ENCODE peak calls at places on chromosomes 12 and 14, in seven cellular contexts. V is cerebellum; U is activated T-cell treated with anti-CD3 and anti-CD28 coated beads, Interleukin-2, amount 50 U/mL, for 72 hours; O is mesothelial cell of epicardium; H is caudate nucleus; J is PC-3; K is effector CD4-positive, alpha-beta T cell. T is an unnamed sample.

GRCh38 chr12:124968656-124969055 is 20.3 kb downstream of the DHX37 start:
- DNase-seq in V (no peak), U (no peak), O (no peak), H (no peak), J (no peak), K (no peak), T (no peak)

GRCh38 chr12:44774815-44775411 is 101.2 kb downstream of the NELL2 start:
- DNase-seq in V (no peak), U (peak), O (peak), H (no peak), J (peak), K (peak), T (no peak)

GRCh38 chr14:59630281-59630963 is 53.8 kb upstream of the CCDC175 start:
- DNase-seq in V (peak), U (peak), O (peak), H (peak), J (no peak), K (no peak), T (peak)

GRCh38 chr12:68370006-68370590 is 37.9 kb upstream of the MDM1 start:
- DNase-seq in V (no peak), U (no peak), O (no peak), H (no peak), J (peak), K (no peak), T (no peak)

GRCh38 chr12:93453633-93454032 is 11.9 kb upstream of the UBE2N start:
- DNase-seq in V (no peak), U (no peak), O (no peak), H (no peak), J (no peak), K (no peak), T (no peak)

GRCh38 chr12:104207416-104207941 is 8.1 kb upstream of the TXNRD1 start:
- DNase-seq in V (no peak), U (no peak), O (no peak), H (no peak), J (no peak), K (no peak), T (no peak)

GRCh38 chr12:30692470-30692869 is 3.2 kb downstream of the IPO8 start:
- DNase-seq in V (no peak), U (no peak), O (no peak), H (no peak), J (peak), K (no peak), T (no peak)

GRCh38 chr14:76133103-76133502 is 18.6 kb upstream of the GPATCH2L start:
- DNase-seq in V (no peak), U (no peak), O (peak), H (no peak), J (peak), K (no peak), T (no peak)

GRCh38 chr12:3795096-3795799 is 42.3 kb upstream of the CRACR2A start:
- DNase-seq in V (no peak), U (no peak), O (no peak), H (no peak), J (no peak), K (no peak), T (no peak)

GRCh38 chr14:77000340-77001235 is 27.9 kb downstream of the IRF2BPL start:
- DNase-seq in V (peak), U (no peak), O (peak), H (peak), J (no peak), K (no peak), T (no peak)

GRCh38 chr12:80272516-80272915 is 171.5 kb upstream of the PTPRQ start:
- DNase-seq in V (no peak), U (no peak), O (no peak), H (no peak), J (no peak), K (no peak), T (no peak)

GRCh38 chr14:93464271-93464670 is 33.5 kb downstream of the UNC79 start:
- DNase-seq in V (no peak), U (no peak), O (no peak), H (no peak), J (no peak), K (no peak), T (no peak)

GRCh38 chr12:99984271-99985128 is at the start of gene ANKS1B:
- DNase-seq in V (peak), U (peak), O (peak), H (peak), J (peak), K (no peak), T (peak)

GRCh38 chr12:99605-100004 is 33.0 kb downstream of the IQSEC3 start:
- DNase-seq in V (no peak), U (no peak), O (no peak), H (no peak), J (no peak), K (no peak), T (no peak)

GRCh38 chr14:65168840-65169239 is 66.5 kb upstream of the MAX start:
- DNase-seq in V (no peak), U (no peak), O (no peak), H (no peak), J (peak), K (no peak), T (no peak)

GRCh38 chr12:108629824-108630476 is 3.7 kb downstream of the SELPLG start:
- DNase-seq in V (no peak), U (peak), O (peak), H (no peak), J (peak), K (peak), T (no peak)

GRCh38 chr12:81403348-81403747 is 325.5 kb downstream of the ACSS3 start:
- DNase-seq in V (no peak), U (no peak), O (no peak), H (no peak), J (no peak), K (no peak), T (no peak)

GRCh38 chr14:63891148-63891964 is 38.6 kb downstream of the SYNE2 start:
- DNase-seq in V (no peak), U (no peak), O (no peak), H (no peak), J (no peak), K (no peak), T (no peak)

GRCh38 chr12:47634127-47634526 is 71.7 kb downstream of the RPAP3 start:
- DNase-seq in V (no peak), U (no peak), O (no peak), H (no peak), J (no peak), K (no peak), T (no peak)

GRCh38 chr14:100105357-100106169 is 40.3 kb downstream of the EVL start:
- DNase-seq in V (no peak), U (no peak), O (no peak), H (no peak), J (no peak), K (no peak), T (no peak)

GRCh38 chr12:106118-106561 is 39.6 kb downstream of the IQSEC3 start:
- DNase-seq in V (no peak), U (no peak), O (no peak), H (no peak), J (no peak), K (no peak), T (no peak)

GRCh38 chr12:57235012-57235727 is 5.7 kb downstream of the SHMT2 start:
- DNase-seq in V (no peak), U (peak), O (no peak), H (no peak), J (no peak), K (no peak), T (no peak)

GRCh38 chr14:90568405-90568804 is 171.6 kb downstream of the CALM1 start:
- DNase-seq in V (peak), U (no peak), O (no peak), H (peak), J (no peak), K (no peak), T (no peak)

GRCh38 chr12:21502164-21502496 is 541 bp downstream of the GOLT1B start:
- DNase-seq in V (peak), U (peak), O (no peak), H (no peak), J (peak), K (no peak), T (peak)

GRCh38 chr12:28759334-28759733 is 389.7 kb upstream of the FAR2 start:
- DNase-seq in V (no peak), U (no peak), O (no peak), H (no peak), J (peak), K (no peak), T (no peak)

GRCh38 chr12:91894911-91895310 is 250.7 kb downstream of the BTG1 start:
- DNase-seq in V (no peak), U (no peak), O (no peak), H (no peak), J (no peak), K (no peak), T (no peak)

GRCh38 chr12:21946983-21947382 is 5.8 kb upstream of the ABCC9 start:
- DNase-seq in V (no peak), U (no peak), O (no peak), H (no peak), J (no peak), K (no peak), T (no peak)

GRCh38 chr12:126967152-126967551 is 1299.8 kb upstream of the TMEM132C start:
- DNase-seq in V (no peak), U (no peak), O (no peak), H (no peak), J (no peak), K (no peak), T (no peak)

GRCh38 chr12:96099986-96100385 is 64.6 kb upstream of the LTA4H start:
- DNase-seq in V (no peak), U (no peak), O (no peak), H (no peak), J (no peak), K (no peak), T (no peak)

GRCh38 chr12:70756118-70756517 is 118.9 kb upstream of the PTPRB start:
- DNase-seq in V (no peak), U (no peak), O (no peak), H (no peak), J (peak), K (no peak), T (no peak)

GRCh38 chr14:25136811-25137210 is 86.9 kb upstream of the STXBP6 start:
- DNase-seq in V (no peak), U (no peak), O (no peak), H (no peak), J (no peak), K (no peak), T (no peak)

GRCh38 chr14:81169711-81170103 is 51.1 kb downstream of the GTF2A1 start:
- DNase-seq in V (peak), U (peak), O (no peak), H (peak), J (peak), K (no peak), T (no peak)

GRCh38 chr12:94172031-94172430 is 23.7 kb downstream of the PLXNC1 start:
- DNase-seq in V (no peak), U (peak), O (no peak), H (no peak), J (peak), K (no peak), T (no peak)

GRCh38 chr12:57129311-57130288 is 1.3 kb downstream of the LRP1 start:
- DNase-seq in V (no peak), U (no peak), O (no peak), H (no peak), J (no peak), K (no peak), T (no peak)

GRCh38 chr14:47227051-47227600 is 448.3 kb downstream of the MDGA2 start:
- DNase-seq in V (no peak), U (no peak), O (no peak), H (no peak), J (no peak), K (no peak), T (no peak)

GRCh38 chr12:2387051-2387834 is 334.5 kb downstream of the CACNA1C start:
- DNase-seq in V (no peak), U (peak), O (no peak), H (no peak), J (no peak), K (no peak), T (no peak)

GRCh38 chr14:22555573-22556011 is 33.4 kb downstream of the DAD1 start:
- DNase-seq in V (no peak), U (peak), O (no peak), H (no peak), J (peak), K (peak), T (no peak)

GRCh38 chr14:53956427-53957201 is at the start of gene BMP4:
- DNase-seq in V (peak), U (peak), O (peak), H (no peak), J (no peak), K (no peak), T (peak)

T was measured in thoracic aorta.